ENCODE peak calls at places on chromosomes 2 and 18, in nine cellular contexts. B is choroid plexus epithelial cell, F is GM06990, Z is foreskin fibroblast, G is body of pancreas, C is GM12865, I is HCT116, Y is bronchial epithelial cell, O is AG09309. M is an unnamed sample.

GRCh38 chr18:26556573-26556972 is 8.2 kb upstream of the KCTD1 start:
- DNase-seq in G (no peak), Z (peak; percentile 71), C (peak; percentile 77), O (no peak), B (peak; percentile 86), F (peak; percentile 20), Y (no peak), I (no peak), M (no peak)

GRCh38 chr2:191064590-191064989 is 50.6 kb upstream of the STAT1 start:
- DNase-seq in O (no peak), B (no peak), Z (no peak), F (no peak), Y (no peak), C (no peak), I (no peak), G (no peak), M (no peak)

GRCh38 chr2:238294393-238295143 is 6.2 kb upstream of the PER2 start:
- DNase-seq in B (no peak), C (no peak), I (no peak), G (no peak), O (no peak), Y (no peak), Z (no peak), F (no peak), M (no peak)

GRCh38 chr2:63301481-63301880 is 250.9 kb downstream of the OTX1 start:
- DNase-seq in I (no peak), O (no peak), Z (no peak), Y (no peak), G (no peak), B (peak; percentile 6), C (peak; percentile 5), F (no peak), M (no peak)

GRCh38 chr18:56148373-56148772 is 490.0 kb downstream of the TXNL1 start:
- DNase-seq in G (no peak), O (peak; percentile 67), Z (peak; percentile 71), I (no peak), Y (peak; percentile 88), F (no peak), C (no peak), B (no peak), M (peak; percentile 15)

GRCh38 chr2:45822272-45822630 is 170.8 kb downstream of the PRKCE start:
- DNase-seq in C (no peak), Z (no peak), B (no peak), G (peak; percentile 48), F (no peak), O (no peak), I (no peak), Y (no peak), M (no peak)

GRCh38 chr2:239003933-239004636 is 156.2 kb downstream of the TWIST2 start:
- DNase-seq in I (no peak), B (no peak), G (no peak), Y (no peak), O (no peak), C (no peak), F (no peak), Z (no peak), M (no peak)

GRCh38 chr2:17608251-17608650 is 67.8 kb downstream of the VSNL1 start:
- DNase-seq in I (no peak), B (no peak), C (no peak), Y (no peak), Z (no peak), O (no peak), G (no peak), F (no peak), M (no peak)

GRCh38 chr2:157334797-157335196 is 9.2 kb upstream of the ERMN start:
- DNase-seq in C (no peak), Z (no peak), F (no peak), B (no peak), I (no peak), Y (no peak), G (no peak), O (no peak), M (no peak)

GRCh38 chr18:25005602-25006375 is 346.2 kb downstream of the ZNF521 start:
- DNase-seq in G (no peak), O (no peak), Z (peak; percentile 81), C (no peak), I (no peak), Y (peak; percentile 82), B (peak; percentile 25), F (no peak), M (no peak)

GRCh38 chr18:47420130-47420529 is 168.7 kb upstream of the SKOR2 start:
- DNase-seq in B (no peak), F (peak; percentile 6), I (no peak), C (peak; percentile 52), O (no peak), Y (no peak), G (no peak), Z (no peak), M (no peak)

GRCh38 chr2:161131804-161132203 is 28.4 kb upstream of the TANK start:
- DNase-seq in C (no peak), B (no peak), O (no peak), G (no peak), I (no peak), F (no peak), Y (no peak), Z (no peak), M (no peak)

DNA sequence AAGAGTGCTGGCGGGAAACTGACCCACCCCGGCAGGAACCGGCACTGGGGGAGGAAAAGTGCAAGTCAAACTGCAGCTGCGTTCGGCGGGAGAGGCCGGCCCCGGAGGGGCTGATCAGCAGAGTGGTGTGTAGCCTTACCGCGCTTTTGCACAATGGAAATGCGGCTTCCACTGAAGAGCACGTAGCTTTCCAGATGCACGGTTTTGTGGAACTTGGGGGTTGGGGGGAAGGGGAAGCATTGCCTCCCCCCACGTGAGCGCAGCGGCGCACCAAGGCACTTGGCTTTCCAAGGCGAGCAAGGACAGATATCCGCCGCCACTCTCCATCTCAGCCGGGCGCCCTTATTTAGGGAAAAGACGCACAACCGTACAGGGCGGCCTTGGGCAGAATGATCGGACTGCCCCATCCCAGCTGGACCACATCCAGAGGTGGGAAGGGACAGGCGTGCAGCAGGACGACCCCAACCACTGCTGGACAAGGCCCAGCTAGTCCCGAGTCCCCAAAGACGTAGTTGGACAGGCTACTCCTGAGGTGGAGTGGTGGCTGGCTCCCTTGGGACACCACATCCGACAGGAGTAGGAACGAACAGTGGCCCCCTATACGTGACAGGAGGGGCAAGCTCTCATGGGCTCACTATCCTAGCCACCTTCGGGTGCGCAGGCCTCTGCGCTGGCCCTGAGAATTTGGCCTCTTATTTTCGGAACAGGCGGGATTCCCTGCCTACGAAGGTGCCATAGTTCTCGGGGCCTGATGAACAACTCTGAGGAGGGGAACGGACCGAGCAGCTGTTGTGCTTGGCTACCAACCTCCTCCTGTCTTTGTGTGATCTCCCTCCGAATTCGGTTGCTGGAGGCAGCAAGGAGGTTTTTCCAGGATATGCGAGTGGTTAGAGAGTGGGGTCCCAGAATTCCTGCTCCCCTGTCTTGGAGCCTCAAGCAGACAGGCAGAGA is 2.4 kb downstream of the FEV start:
- DNase-seq in I (no peak), G (no peak), B (no peak), C (no peak), F (no peak), O (no peak), Y (no peak), Z (no peak), M (no peak)
- H3K4me3 ChIP-seq in I (no peak overlapping the region), G (no peak overlapping the region), B (no peak overlapping the region), C (no peak overlapping the region), F (peak overlapping the region; percentile 11), O (no peak overlapping the region), Y (no peak overlapping the region), Z (no peak overlapping the region), M (no peak overlapping the region)

GRCh38 chr2:27707462-27708256 is 44.0 kb downstream of the SLC4A1AP start:
- DNase-seq in B (peak; percentile 76), C (no peak), F (no peak), Z (no peak), O (no peak), Y (no peak), G (no peak), I (no peak), M (no peak)

GRCh38 chr2:27708257-27708654 is 44.6 kb downstream of the SLC4A1AP start:
- DNase-seq in G (no peak), C (no peak), Z (no peak), I (no peak), O (no peak), B (no peak), Y (no peak), F (no peak), M (no peak)

GRCh38 chr2:27703638-27704341 is 40.1 kb downstream of the SLC4A1AP start:
- DNase-seq in O (peak; percentile 93), B (peak; percentile 92), F (no peak), C (peak; percentile 85), Y (peak; percentile 80), G (peak; percentile 89), I (peak; percentile 71), Z (peak; percentile 95), M (peak; percentile 61)

GRCh38 chr2:27704342-27704876 is 40.7 kb downstream of the SLC4A1AP start:
- DNase-seq in Z (no peak), C (no peak), O (no peak), I (no peak), G (no peak), F (no peak), B (no peak), Y (peak; percentile 18), M (no peak)

GRCh38 chr2:27705851-27706622 is 42.3 kb downstream of the SLC4A1AP start:
- DNase-seq in B (peak; percentile 90), Y (peak; percentile 100), I (peak; percentile 80), C (no peak), G (peak; percentile 85), Z (peak; percentile 95), F (no peak), O (peak; percentile 86), M (peak; percentile 97)
- TF ChIP-seq CTCF in B (no peak), Y (no peak), I (no peak), C (no peak), G (no peak), Z (no peak), F (no peak), O (no peak), M (peak; percentile 16)

GRCh38 chr2:224986479-224986878 is 55.8 kb downstream of the DOCK10 start:
- DNase-seq in I (no peak), Z (no peak), F (no peak), O (no peak), Y (no peak), G (no peak), B (no peak), C (no peak), M (no peak)

GRCh38 chr2:224983719-224984388 is 58.4 kb downstream of the DOCK10 start:
- DNase-seq in F (no peak), O (no peak), I (no peak), G (no peak), B (peak; percentile 26), Y (no peak), Z (peak; percentile 29), C (no peak), M (no peak)

GRCh38 chr2:224982226-224982625 is 60.0 kb downstream of the DOCK10 start:
- DNase-seq in O (no peak), Y (no peak), F (no peak), C (no peak), I (no peak), Z (no peak), B (no peak), G (no peak), M (no peak)

GRCh38 chr2:224984641-224985040 is 57.6 kb downstream of the DOCK10 start:
- DNase-seq in F (no peak), O (no peak), B (no peak), I (no peak), G (no peak), C (peak; percentile 31), Z (no peak), Y (no peak), M (no peak)

GRCh38 chr2:224982910-224983688 is 59.2 kb downstream of the DOCK10 start:
- DNase-seq in B (peak; percentile 84), Y (no peak), F (no peak), O (no peak), Z (peak; percentile 68), C (peak; percentile 71), I (no peak), G (no peak), M (no peak)
- H3K4me3 ChIP-seq in B (peak overlapping the region; percentile 41), Y (no peak overlapping the region), F (no peak overlapping the region), O (peak overlapping the region; percentile 13), Z (peak overlapping the region; percentile 45), C (no peak overlapping the region), I (no peak overlapping the region), G (no peak overlapping the region), M (no peak overlapping the region)

GRCh38 chr2:110854355-110855081 is 122.1 kb downstream of the ACOXL start:
- DNase-seq in G (no peak), Y (no peak), C (peak; percentile 75), B (no peak), Z (no peak), O (no peak), F (no peak), I (no peak), M (no peak)
- TF ChIP-seq CTCF in G (no peak), Y (peak; percentile 31), C (peak; percentile 40), B (peak; percentile 49), Z (peak; percentile 12), O (peak; percentile 15), F (peak; percentile 42), I (peak; percentile 41), M (peak; percentile 43)